ENCODE peak calls at places on chromosomes 7 and 10, in nine cellular contexts. B is fibroblast of lung, I is Peyer's patch, X is GM23248, J is tibial nerve, V is uterus, R is ovary, H is stomach, G is psoas muscle. W is an unnamed sample.
A peak's percentile ranks its signal among the peaks of the same experiment; 100 is the strongest.

GRCh38 chr7:67857698-67858097 is 861.1 kb downstream of the TYW1 start:
- DNase-seq in B (peak; percentile 9), I (no peak), X (no peak), J (no peak), V (no peak), R (no peak), H (no peak), G (no peak), W (no peak)

GRCh38 chr7:40527723-40528122 is 392.9 kb downstream of the SUGCT start:
- DNase-seq in B (no peak), I (no peak), X (no peak), J (no peak), V (no peak), R (no peak), H (no peak), G (no peak), W (no peak)

GRCh38 chr7:91632948-91633519 is 247.5 kb downstream of the MTERF1 start:
- DNase-seq in B (no peak), I (no peak), X (no peak), J (no peak), V (no peak), R (no peak), H (no peak), G (no peak), W (no peak)

GRCh38 chr7:957418-958220 is 3.1 kb upstream of the ADAP1 start:
- DNase-seq in B (no peak), I (no peak), X (no peak), J (peak; percentile 36), V (no peak), R (no peak), H (no peak), G (peak; percentile 74), W (peak; percentile 32)

GRCh38 chr7:33678675-33679335 is 226.5 kb upstream of the BMPER start:
- DNase-seq in B (no peak), I (no peak), X (no peak), J (no peak), V (no peak), R (no peak), H (no peak), G (no peak), W (no peak)

GRCh38 chr10:4306871-4307270 is 519.1 kb upstream of the AKR1E2 start:
- DNase-seq in B (no peak), I (no peak), X (no peak), J (no peak), V (no peak), R (no peak), H (peak; percentile 42), G (no peak), W (no peak)

GRCh38 chr10:58791137-58791536 is 278.5 kb downstream of the BICC1 start:
- DNase-seq in B (peak; percentile 74), I (no peak), X (peak; percentile 51), J (no peak), V (no peak), R (no peak), H (no peak), G (no peak), W (no peak)

GRCh38 chr7:98116656-98117461 is 10.2 kb downstream of the LMTK2 start:
- DNase-seq in B (peak; percentile 52), I (no peak), X (peak; percentile 3), J (no peak), V (no peak), R (peak; percentile 58), H (no peak), G (no peak), W (no peak)

GRCh38 chr7:100393233-100393905 is 20.1 kb downstream of the PILRA start:
- DNase-seq in B (no peak), I (no peak), X (no peak), J (no peak), V (no peak), R (no peak), H (no peak), G (no peak), W (no peak)

GRCh38 chr10:110576220-110576619 is 8.7 kb downstream of the SMC3 start:
- DNase-seq in B (peak; percentile 87), I (no peak), X (peak; percentile 91), J (no peak), V (no peak), R (no peak), H (no peak), G (no peak), W (no peak)

GRCh38 chr10:46226900-46227558 is 59.8 kb upstream of the ANTXRL start:
- DNase-seq in B (no peak), I (no peak), X (no peak), J (no peak), V (no peak), R (no peak), H (peak; percentile 10), G (no peak), W (no peak)

GRCh38 chr10:123557366-123558108 is 108.6 kb upstream of the GPR26 start:
- DNase-seq in B (no peak), I (no peak), X (no peak), J (no peak), V (no peak), R (no peak), H (no peak), G (no peak), W (no peak)

GRCh38 chr7:44201813-44202212 is 1.0 kb downstream of the YKT6 start:
- DNase-seq in B (no peak), I (no peak), X (peak; percentile 69), J (no peak), V (no peak), R (no peak), H (no peak), G (no peak), W (no peak)

GRCh38 chr10:86082556-86082955 is 284.0 kb downstream of the GRID1 start:
- DNase-seq in B (no peak), I (no peak), X (no peak), J (no peak), V (no peak), R (no peak), H (peak; percentile 9), G (no peak), W (no peak)

DNA sequence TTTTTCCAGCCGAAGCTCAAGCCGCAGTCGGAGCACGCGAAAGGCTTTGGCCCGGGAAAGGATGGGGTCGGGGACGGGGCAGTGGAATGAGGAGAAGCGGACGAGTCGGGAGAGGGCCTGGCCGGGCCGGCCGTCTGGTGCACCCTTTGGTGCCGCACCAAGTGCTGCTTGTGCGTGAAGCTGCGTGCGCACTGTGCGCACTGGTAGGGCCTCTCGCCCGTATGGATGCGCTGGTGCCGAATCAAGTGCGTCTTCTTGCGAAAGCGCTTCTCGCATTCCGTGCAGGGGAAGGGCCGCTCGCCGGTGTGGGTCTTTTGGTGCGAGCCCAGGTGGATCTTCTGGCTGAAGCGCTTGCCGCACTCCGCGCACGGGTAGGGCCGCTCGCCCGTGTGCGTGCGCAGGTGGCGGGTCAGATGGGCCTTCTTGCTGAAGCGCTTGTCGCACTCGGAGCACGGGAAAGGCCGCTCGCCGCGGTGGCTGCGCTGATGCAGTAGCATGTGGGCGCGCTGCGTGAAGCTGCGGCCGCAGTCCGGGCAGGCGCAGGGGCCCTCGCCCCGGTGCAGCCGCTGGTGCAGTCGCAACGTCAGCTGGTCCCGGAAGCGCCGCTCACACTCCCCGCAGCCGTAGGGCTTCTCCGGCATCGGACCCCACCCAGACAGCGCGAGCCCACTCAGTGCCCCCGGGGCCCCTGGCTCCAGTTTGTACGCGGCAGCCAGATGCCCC is 7.8 kb downstream of the ZNF467 start:
- DNase-seq in B (no peak), I (no peak), X (no peak), J (no peak), V (no peak), R (no peak), H (no peak), G (no peak), W (no peak)
- H3K27me3 ChIP-seq in B (no peaks in the 10 kb centered on the region), I (no peaks in the 10 kb centered on the region), X (peaks cover 31% of the 10 kb centered on the region), J (peaks cover 22% of the 10 kb centered on the region), V (no peaks in the 10 kb centered on the region), R (no peaks in the 10 kb centered on the region), H (peaks cover 18% of the 10 kb centered on the region), G (no peaks in the 10 kb centered on the region), W (peaks cover 43% of the 10 kb centered on the region)

GRCh38 chr10:102773986-102774385 is 30.2 kb downstream of the WBP1L start:
- DNase-seq in B (no peak), I (no peak), X (peak; percentile 32), J (peak; percentile 52), V (no peak), R (peak; percentile 38), H (no peak), G (no peak), W (peak; percentile 29)
- H3K4me1 ChIP-seq in B (peaks cover 29% of the 10 kb centered on the region), I (peaks cover 50% of the 10 kb centered on the region), X (peaks cover 40% of the 10 kb centered on the region), J (peaks cover 61% of the 10 kb centered on the region), V (peaks cover 24% of the 10 kb centered on the region), R (peaks cover 39% of the 10 kb centered on the region), H (peaks cover 93% of the 10 kb centered on the region), G (peaks cover 66% of the 10 kb centered on the region), W (peaks cover 33% of the 10 kb centered on the region)

DNA sequence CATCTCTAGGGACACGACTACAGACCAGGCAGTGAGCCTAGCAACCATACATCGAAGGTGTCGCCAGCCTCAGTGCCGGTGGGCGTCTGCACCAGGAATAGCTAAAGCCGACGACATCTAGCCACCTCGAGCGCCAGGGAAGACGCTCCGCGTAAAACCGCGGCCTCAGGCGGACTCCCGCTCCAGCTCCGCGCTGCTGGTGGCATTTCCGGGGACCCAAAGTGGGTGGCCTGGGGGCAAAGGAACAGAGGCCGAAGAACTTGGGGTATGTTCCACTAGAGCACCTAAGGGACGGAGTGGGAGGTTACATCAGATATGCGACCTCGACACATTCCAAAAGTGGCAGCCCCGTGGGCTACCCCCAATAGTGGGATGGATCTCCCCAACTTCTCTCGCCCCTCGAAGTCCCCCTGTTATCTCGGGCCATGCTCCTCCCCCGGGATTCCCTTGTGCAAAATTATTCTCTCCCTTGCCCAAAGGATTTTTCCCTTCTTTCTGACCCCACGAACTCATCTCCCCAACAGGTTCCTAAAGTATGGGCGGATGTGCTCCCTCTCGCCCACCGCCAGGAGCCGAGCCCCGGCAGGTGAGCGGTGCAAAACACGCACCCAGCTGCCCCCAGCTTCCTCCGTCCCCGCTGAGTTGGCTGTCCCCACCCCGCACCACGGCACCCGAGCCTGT is 1.2 kb downstream of the KCNMA1 start:
- DNase-seq in B (no peak), I (no peak), X (peak; percentile 47), J (no peak), V (no peak), R (no peak), H (no peak), G (no peak), W (no peak)
- H3K27me3 ChIP-seq in B (no peaks in the 10 kb centered on the region), I (peaks cover 12% of the 10 kb centered on the region), X (no peaks in the 10 kb centered on the region), J (peaks cover 50% of the 10 kb centered on the region), V (no peaks in the 10 kb centered on the region), R (no peaks in the 10 kb centered on the region), H (peaks cover 88% of the 10 kb centered on the region), G (peaks cover 3% of the 10 kb centered on the region), W (peaks cover 65% of the 10 kb centered on the region)

DNA sequence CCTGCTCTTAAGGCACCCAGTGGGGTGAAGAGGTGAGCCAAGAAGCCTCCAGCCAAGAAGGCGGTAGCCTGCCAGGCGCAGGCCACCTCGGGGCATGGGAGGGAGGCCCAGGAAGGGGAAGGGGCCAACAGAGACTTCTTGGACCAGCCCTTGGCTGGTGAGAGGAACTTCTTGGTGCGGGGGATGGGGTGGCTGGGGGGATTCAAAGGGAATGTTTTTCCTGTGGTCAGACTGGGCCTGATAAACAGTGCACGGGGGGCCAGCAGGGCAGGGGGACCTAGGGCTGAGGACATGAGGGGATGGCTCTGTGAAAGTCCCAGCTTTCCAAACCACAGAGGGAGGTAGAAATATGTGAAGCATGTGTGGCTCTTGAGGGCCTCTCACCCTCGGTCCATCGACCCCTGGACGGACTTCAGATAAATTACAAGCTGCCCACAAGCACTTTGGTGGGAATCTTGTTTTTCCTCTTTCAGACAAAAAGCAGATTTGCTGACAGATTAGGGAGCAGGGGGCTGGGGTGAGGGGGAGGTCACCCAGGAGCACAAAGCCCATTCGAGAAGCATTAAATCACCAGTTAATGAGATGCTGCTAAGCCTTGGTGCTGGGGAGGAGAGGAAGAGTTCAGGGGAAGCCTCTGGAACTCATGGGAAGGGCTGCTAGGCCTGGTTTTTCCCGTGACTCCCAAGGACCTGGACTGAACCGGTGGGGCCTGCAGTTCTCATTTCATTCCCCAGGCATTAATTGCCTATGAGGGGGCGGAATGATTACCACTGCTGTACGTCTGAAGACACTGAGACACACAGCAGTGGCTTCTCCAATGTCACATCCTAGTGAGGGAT is 11.3 kb downstream of the CRYGN start:
- DNase-seq in B (peak; percentile 82), I (no peak), X (peak; percentile 66), J (no peak), V (peak; percentile 83), R (no peak), H (no peak), G (no peak), W (no peak)
- H3K4me1 ChIP-seq in B (peaks cover 17% of the 10 kb centered on the region), I (peaks cover 6% of the 10 kb centered on the region), X (peaks cover 24% of the 10 kb centered on the region), J (peaks cover 53% of the 10 kb centered on the region), V (peaks cover 26% of the 10 kb centered on the region), R (peaks cover 5% of the 10 kb centered on the region), H (peaks cover 45% of the 10 kb centered on the region), G (no peaks in the 10 kb centered on the region), W (peaks cover 2% of the 10 kb centered on the region)